ENCODE peak calls at places on chromosomes 2 and 18, in six cellular contexts. O is posterior vena cava; B is NCI-H510A; Q is stimulated activated CD4-positive, alpha-beta T cell treated with anti-CD3 and anti-CD28 coated beads, TNF-alpha, amount 100 ng/mL, for 24 hours; F is T-helper 1 cell; U is NCI-H1092. T is an unnamed sample.

GRCh38 chr2:229927817-229928321 is 5.6 kb downstream of the FBXO36 start:
- DNase-seq in F (no peak), Q (no peak), O (no peak), U (no peak), B (no peak), T (no peak)

GRCh38 chr2:234252766-234253165 is 202.3 kb downstream of the SPP2 start:
- DNase-seq in Q (no peak), U (peak; percentile 41), F (no peak), O (no peak), B (no peak), T (no peak)

GRCh38 chr2:105674406-105674805 is 70.3 kb upstream of the NCK2 start:
- DNase-seq in B (no peak), F (no peak), O (no peak), Q (no peak), U (no peak), T (no peak)

GRCh38 chr18:78596794-78597193 is 382.8 kb upstream of the SALL3 start:
- DNase-seq in O (no peak), Q (no peak), F (no peak), B (no peak), U (no peak), T (no peak)

GRCh38 chr2:40416486-40416885 is 35.4 kb downstream of the SLC8A1 start:
- DNase-seq in Q (no peak), U (no peak), B (no peak), O (no peak), F (no peak), T (no peak)

GRCh38 chr18:489244-490023 is 11.1 kb downstream of the COLEC12 start:
- DNase-seq in U (no peak), F (no peak), Q (no peak), B (no peak), O (no peak), T (peak; percentile 36)

GRCh38 chr2:9777081-9777480 is 66.2 kb upstream of the TAF1B start:
- DNase-seq in B (no peak), F (no peak), U (no peak), Q (no peak), O (no peak), T (no peak)

GRCh38 chr2:65062843-65063242 is 6.6 kb downstream of the CEP68 start:
- DNase-seq in O (no peak), B (no peak), F (no peak), Q (no peak), U (no peak), T (no peak)

GRCh38 chr2:167136876-167137579 is 248.7 kb downstream of the XIRP2 start:
- DNase-seq in Q (no peak), U (no peak), F (no peak), B (no peak), O (no peak), T (no peak)

GRCh38 chr2:217433522-217433921 is 569.3 kb downstream of the TNS1 start:
- DNase-seq in O (no peak), Q (no peak), B (peak; percentile 2), U (no peak), F (no peak), T (no peak)

GRCh38 chr2:118750959-118751565 is 96.4 kb downstream of the EN1 start:
- DNase-seq in B (no peak), O (no peak), Q (no peak), F (no peak), U (no peak), T (peak; percentile 65)

GRCh38 chr2:132754867-132755472 is 85.0 kb upstream of the LYPD1 start:
- DNase-seq in Q (no peak), U (no peak), O (no peak), B (no peak), F (no peak), T (no peak)

GRCh38 chr2:222611684-222612083 is 44.2 kb downstream of the FARSB start:
- DNase-seq in U (no peak), B (no peak), O (no peak), Q (no peak), F (no peak), T (no peak)

T was measured in MG63.